ENCODE peak calls at places on chromosomes 16 and 17, in four cellular contexts. M, N, Z and L are unnamed samples.

GRCh38 chr17:35322749-35323148 is 50.7 kb downstream of the SLFN11 start:
- DNase-seq in M (no peak), N (no peak), Z (no peak), L (no peak)

GRCh38 chr17:48505788-48506187 is 25.0 kb downstream of the HOXB1 start:
- DNase-seq in M (no peak), N (peak; percentile 37), Z (no peak), L (no peak)

GRCh38 chr17:45050680-45051059 is 762 bp downstream of the DCAKD start:
- DNase-seq in M (no peak), N (peak; percentile 57), Z (no peak), L (no peak)

GRCh38 chr17:28895794-28896447 is 1.6 kb downstream of the FLOT2 start:
- DNase-seq in M (no peak), N (peak; percentile 38), Z (no peak), L (no peak)

GRCh38 chr17:4101127-4101798 is 41.6 kb downstream of the ZZEF1 start:
- DNase-seq in M (no peak), N (no peak), Z (no peak), L (no peak)

GRCh38 chr16:75341934-75342811 is 90.7 kb upstream of the BCAR1 start:
- DNase-seq in M (no peak), N (no peak), Z (no peak), L (no peak)

GRCh38 chr17:36144981-36145729 is 31.3 kb downstream of the TBC1D3B start:
- DNase-seq in M (no peak), N (no peak), Z (no peak), L (no peak)

GRCh38 chr17:68346448-68346847 is 55.2 kb downstream of the ARSG start:
- DNase-seq in M (no peak), N (peak; percentile 99), Z (peak; percentile 21), L (no peak)

GRCh38 chr17:44518032-44518431 is 14.8 kb upstream of the GPATCH8 start:
- DNase-seq in M (no peak), N (no peak), Z (no peak), L (no peak)

GRCh38 chr17:75877752-75878173 is 618 bp downstream of the TRIM47 start:
- DNase-seq in M (peak; percentile 80), N (peak; percentile 91), Z (peak; percentile 75), L (no peak)

GRCh38 chr16:75311383-75311938 is 60.0 kb upstream of the BCAR1 start:
- DNase-seq in M (no peak), N (no peak), Z (no peak), L (no peak)

GRCh38 chr17:40646791-40647548 is 648 bp downstream of the SMARCE1 start:
- DNase-seq in M (no peak), N (peak; percentile 73), Z (no peak), L (no peak)

GRCh38 chr16:67653131-67654068 is 6.7 kb downstream of the ACD start:
- DNase-seq in M (no peak), N (no peak), Z (no peak), L (no peak)

GRCh38 chr16:15532825-15533224 is 98.4 kb downstream of the BMERB1 start:
- DNase-seq in M (no peak), N (no peak), Z (no peak), L (no peak)

GRCh38 chr17:81700353-81701287 is 2.5 kb upstream of the MRPL12 start:
- DNase-seq in M (no peak), N (no peak), Z (no peak), L (no peak)

GRCh38 chr16:3304370-3304769 is 860 bp downstream of the TIGD7 start:
- DNase-seq in M (no peak), N (no peak), Z (no peak), L (no peak)

GRCh38 chr17:59154335-59154720 is 658 bp downstream of the SKA2 start:
- DNase-seq in M (peak; percentile 33), N (peak; percentile 61), Z (no peak), L (peak; percentile 62)

GRCh38 chr17:2853722-2854580 is 57.7 kb downstream of the RAP1GAP2 start:
- DNase-seq in M (no peak), N (peak; percentile 62), Z (peak; percentile 36), L (no peak)

GRCh38 chr16:66052745-66053144 is 313.7 kb upstream of the CDH5 start:
- DNase-seq in M (no peak), N (no peak), Z (no peak), L (no peak)

DNA sequence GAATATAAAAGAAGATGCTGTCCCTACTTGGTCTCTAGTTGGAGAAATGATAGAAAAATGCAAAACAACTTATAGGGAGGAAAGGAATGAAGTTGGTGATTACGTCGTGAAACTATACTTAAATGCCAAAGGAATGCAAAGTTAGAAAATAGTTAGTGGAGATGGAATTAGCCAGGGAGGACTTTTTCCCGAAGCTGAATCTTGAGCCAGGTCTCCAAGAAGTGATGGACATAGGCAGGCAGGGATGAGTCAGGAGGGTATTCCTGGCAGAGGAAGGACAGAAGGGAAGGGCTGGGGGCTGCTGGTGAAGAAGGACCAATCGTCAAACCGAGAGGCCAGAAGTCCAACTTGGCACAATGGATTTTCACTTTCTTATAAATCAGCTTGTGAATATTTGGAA is 1.8 kb downstream of the SNTB2 start:
- DNase-seq in M (no peak), N (no peak), Z (no peak), L (no peak)
- H3K4me1 ChIP-seq in M (peaks cover 4% of the 10 kb centered on the region), N (peaks cover 28% of the 10 kb centered on the region), Z (peaks cover 44% of the 10 kb centered on the region), L (peaks cover 35% of the 10 kb centered on the region)

DNA sequence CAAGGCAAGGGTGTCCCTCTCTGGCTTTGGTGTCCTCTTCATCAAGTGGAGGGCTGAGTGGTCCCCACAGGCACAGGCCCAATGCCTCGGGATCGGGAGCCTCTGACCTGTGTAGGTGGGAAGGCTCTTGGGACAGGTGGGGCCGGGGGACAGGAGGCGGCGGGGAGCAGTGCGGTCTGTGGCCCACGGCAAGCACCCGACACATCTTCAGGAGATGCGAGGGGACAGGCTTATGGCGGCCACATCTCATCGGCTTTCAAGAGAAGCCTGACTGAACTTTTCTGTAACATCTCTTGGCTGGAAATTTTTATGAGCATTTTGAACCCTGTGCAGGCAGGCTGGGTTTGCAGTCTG is 8.7 kb downstream of the ZNF469 start:
- DNase-seq in M (no peak), N (no peak), Z (no peak), L (no peak)
- H3K9me3 ChIP-seq in M (no peaks in the 10 kb centered on the region), N (no peaks in the 10 kb centered on the region), Z (no peaks in the 10 kb centered on the region), L (no peaks in the 10 kb centered on the region)

DNA sequence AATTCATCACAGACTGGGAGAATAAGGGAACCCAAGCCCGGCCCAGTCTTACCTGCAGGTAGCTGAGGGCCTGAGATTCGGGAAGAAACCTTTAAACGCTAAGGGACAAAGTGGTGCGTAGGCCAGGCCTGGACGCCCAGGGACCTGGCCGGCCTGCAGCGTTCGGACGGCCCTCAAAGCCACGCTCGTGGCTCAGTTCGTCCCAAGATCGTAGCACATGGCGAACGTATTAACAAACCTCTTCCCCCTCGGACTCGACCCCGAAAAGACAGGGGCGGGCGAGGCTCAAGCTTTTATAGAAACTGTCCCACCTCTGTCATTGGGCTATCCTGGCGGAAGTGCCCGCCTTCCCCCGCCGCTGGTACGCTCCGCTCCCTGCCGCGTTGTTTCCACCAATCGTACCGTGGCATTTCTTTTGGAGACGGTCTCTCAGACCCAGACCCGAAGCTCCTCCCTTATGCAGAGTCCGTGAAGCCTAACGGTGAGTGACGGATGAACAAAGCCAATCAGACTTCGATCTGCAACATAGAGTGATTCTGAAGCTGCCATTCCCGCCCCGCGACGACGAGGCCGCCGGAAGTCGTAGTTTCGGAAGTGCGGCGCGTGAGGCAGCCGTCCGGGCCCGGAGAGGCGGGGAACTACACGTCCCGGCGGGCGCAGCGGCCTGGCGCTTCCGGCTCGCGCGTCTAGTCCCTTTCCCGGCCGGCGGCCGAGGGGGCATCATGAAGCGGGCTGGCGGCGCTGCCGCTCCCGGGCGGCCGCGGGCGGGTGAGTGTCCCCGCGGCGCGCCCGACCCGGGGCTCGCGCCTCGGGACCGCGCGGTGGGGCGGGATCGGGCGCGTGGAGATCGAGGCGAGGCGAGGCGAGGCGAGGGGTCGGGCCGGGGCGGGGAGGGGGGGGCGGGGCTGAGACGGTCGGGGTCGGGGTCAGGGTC is at the start of gene TRAF7:
- DNase-seq in M (peak; percentile 98), N (peak; percentile 100), Z (peak; percentile 98), L (peak; percentile 100)
- H3K4me1 ChIP-seq in M (peaks cover 5% of the 10 kb centered on the region), N (peaks cover 39% of the 10 kb centered on the region), Z (peaks cover 92% of the 10 kb centered on the region), L (peaks cover 85% of the 10 kb centered on the region)

DNA sequence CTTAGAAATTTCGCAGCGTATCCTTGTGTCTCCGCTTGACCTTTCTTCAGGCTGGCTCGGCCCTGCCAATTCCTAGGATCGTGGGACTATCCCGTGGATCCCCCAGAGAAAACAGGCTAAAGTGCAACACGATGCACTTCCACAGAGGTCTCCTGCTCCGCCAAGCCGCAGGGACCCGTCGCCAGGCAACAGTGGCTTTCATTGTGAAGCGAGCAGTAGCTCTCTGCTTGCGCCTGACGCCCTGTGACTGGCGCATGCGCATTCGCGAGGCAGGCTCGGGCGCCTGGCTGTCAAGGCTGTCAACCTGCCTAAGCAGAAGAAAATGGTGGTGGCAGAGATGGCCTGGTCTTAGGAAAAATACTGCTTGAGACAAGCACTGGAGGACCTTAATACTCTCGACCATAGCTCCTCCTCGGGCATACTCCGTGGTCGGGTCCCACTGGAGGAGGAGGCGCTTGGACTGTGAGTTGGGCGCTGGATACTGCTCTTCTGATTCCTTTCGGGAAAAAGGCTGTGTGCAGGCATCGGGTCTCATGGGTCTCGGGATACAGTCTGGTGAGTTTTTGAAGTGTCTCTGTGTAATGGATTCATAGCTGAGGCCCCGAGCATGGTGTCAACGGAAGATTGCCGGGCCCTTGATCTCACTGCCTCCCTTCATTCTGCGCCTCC is 2336.1 kb downstream of the TP53TG3F start:
- DNase-seq in M (no peak), N (no peak), Z (no peak), L (no peak)
- H3K9me3 ChIP-seq in M (no peaks in the 10 kb centered on the region), N (no peaks in the 10 kb centered on the region), Z (peaks cover 4% of the 10 kb centered on the region), L (no peaks in the 10 kb centered on the region)

GRCh38 chr16:27285676-27286196 is 17.2 kb upstream of the NSMCE1 start:
- DNase-seq in M (no peak), N (no peak), Z (no peak), L (peak; percentile 62)

GRCh38 chr16:27287051-27287811 is 18.7 kb upstream of the NSMCE1 start:
- DNase-seq in M (no peak), N (no peak), Z (no peak), L (peak; percentile 23)

GRCh38 chr16:27284865-27285675 is 16.5 kb upstream of the NSMCE1 start:
- DNase-seq in M (no peak), N (no peak), Z (no peak), L (peak; percentile 53)

GRCh38 chr16:27287887-27288286 is 19.3 kb upstream of the NSMCE1 start:
- DNase-seq in M (no peak), N (no peak), Z (no peak), L (peak; percentile 36)

DNA sequence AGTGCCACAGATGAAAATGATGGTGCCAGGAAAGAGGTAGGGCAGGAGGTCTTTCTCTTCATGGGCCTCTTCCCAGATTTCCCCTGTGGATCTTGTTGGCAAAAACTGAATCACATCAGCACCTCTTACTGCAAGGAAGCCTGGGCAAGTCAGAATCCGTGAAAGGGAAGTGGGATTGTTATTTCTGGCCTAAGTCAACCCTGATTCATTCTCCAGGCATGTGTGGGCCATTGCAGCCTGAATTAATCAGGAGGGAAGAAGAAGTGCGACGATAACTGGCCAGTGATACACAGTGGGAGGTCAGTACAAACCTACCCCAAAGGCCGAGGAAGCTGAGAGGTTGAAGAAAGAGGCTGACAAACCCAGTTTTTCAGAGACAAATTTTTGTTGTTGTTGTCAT is 17.9 kb upstream of the NSMCE1 start:
- DNase-seq in M (no peak), N (no peak), Z (no peak), L (peak; percentile 75)
- H3K4me1 ChIP-seq in M (no peaks in the 10 kb centered on the region), N (peaks cover 28% of the 10 kb centered on the region), Z (peaks cover 11% of the 10 kb centered on the region), L (peaks cover 12% of the 10 kb centered on the region)

DNA sequence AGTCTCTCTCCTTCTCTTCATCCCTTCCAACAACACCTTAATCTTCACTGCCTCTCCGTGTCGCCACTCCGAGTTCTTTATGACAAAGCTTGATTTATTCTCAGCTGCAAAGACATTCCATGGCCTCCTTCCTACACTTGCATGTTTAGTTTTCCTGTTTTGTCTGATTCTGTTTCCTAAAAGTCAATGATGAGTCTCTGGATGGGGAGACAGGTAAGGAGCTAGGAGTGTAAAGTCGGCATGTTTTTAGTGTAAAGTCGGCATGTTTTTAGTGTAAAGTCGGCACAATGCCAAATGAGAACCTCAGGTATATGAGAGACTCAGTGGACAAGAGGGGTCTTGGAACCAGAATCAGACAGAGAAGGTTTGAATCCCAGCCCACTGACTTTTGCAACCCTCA is 362.3 kb upstream of the EEF2KMT start:
- DNase-seq in M (no peak), N (no peak), Z (no peak), L (no peak)
- H3K9me3 ChIP-seq in M (no peaks in the 10 kb centered on the region), N (no peaks in the 10 kb centered on the region), Z (no peaks in the 10 kb centered on the region), L (no peaks in the 10 kb centered on the region)